ENCODE peak calls at places on chromosomes 3 and 15, in six cellular contexts. U, G, C, K, Q and R are unnamed samples. For H3K36me3, the result is how much of the 10 kb centered on the place peaks cover.

GRCh38 chr3:195596648-195597628 is 13.2 kb upstream of the APOD start:
- DNase-seq in U (no peak), G (no peak), C (no peak), K (no peak), Q (no peak), R (no peak)

GRCh38 chr3:124793054-124793740 is 62.9 kb downstream of the UMPS start:
- DNase-seq in U (no peak), G (peak), C (no peak), K (no peak), Q (no peak), R (no peak)

GRCh38 chr15:48427960-48428547 is 96.8 kb downstream of the DUT start:
- DNase-seq in U (peak), G (no peak), C (no peak), K (no peak), Q (no peak), R (no peak)

GRCh38 chr3:129890125-129890524 is 3.4 kb downstream of the TMCC1 start:
- DNase-seq in U (no peak), G (no peak), C (no peak), K (no peak), Q (no peak), R (no peak)

GRCh38 chr15:37783290-37783689 is 151.2 kb upstream of the TMCO5A start:
- DNase-seq in U (no peak), G (no peak), C (no peak), K (no peak), Q (no peak), R (no peak)

GRCh38 chr15:47332481-47332880 is 384.8 kb upstream of the SEMA6D start:
- DNase-seq in U (peak), G (no peak), C (no peak), K (no peak), Q (no peak), R (no peak)

GRCh38 chr3:128112406-128112968 is 11.1 kb downstream of the RUVBL1 start:
- DNase-seq in U (peak), G (peak), C (no peak), K (peak), Q (no peak), R (peak)

GRCh38 chr3:14440168-14440518 is 37.7 kb downstream of the SLC6A6 start:
- DNase-seq in U (no peak), G (no peak), C (no peak), K (no peak), Q (no peak), R (no peak)

GRCh38 chr15:70715840-70716510 is 47.4 kb downstream of the UACA start:
- DNase-seq in U (peak), G (peak), C (no peak), K (no peak), Q (no peak), R (no peak)

GRCh38 chr15:62517541-62517940 is 352.5 kb upstream of the C2CD4B start:
- DNase-seq in U (no peak), G (no peak), C (no peak), K (no peak), Q (no peak), R (no peak)

GRCh38 chr15:45151998-45152828 is 22.4 kb downstream of the DUOX1 start:
- DNase-seq in U (no peak), G (no peak), C (no peak), K (no peak), Q (no peak), R (no peak)

GRCh38 chr3:128503751-128504532 is 10.9 kb upstream of the GATA2 start:
- DNase-seq in U (no peak), G (no peak), C (no peak), K (peak), Q (no peak), R (peak)

GRCh38 chr15:35023794-35024193 is 35.7 kb upstream of the ZNF770 start:
- DNase-seq in U (no peak), G (no peak), C (no peak), K (no peak), Q (no peak), R (no peak)

GRCh38 chr3:45838466-45838865 is 3.5 kb downstream of the LZTFL1 start:
- DNase-seq in U (no peak), G (no peak), C (no peak), K (no peak), Q (no peak), R (no peak)

GRCh38 chr3:179558742-179559364 is 3.9 kb upstream of the ACTL6A start:
- DNase-seq in U (peak), G (peak), C (peak), K (peak), Q (peak), R (peak)

GRCh38 chr3:195068481-195069080 is 202.4 kb downstream of the XXYLT1 start:
- DNase-seq in U (no peak), G (no peak), C (no peak), K (no peak), Q (no peak), R (peak)

GRCh38 chr3:66418432-66419052 is 82.3 kb downstream of the LRIG1 start:
- DNase-seq in U (no peak), G (no peak), C (no peak), K (no peak), Q (peak), R (no peak)

GRCh38 chr3:133592843-133593242 is 19.4 kb downstream of the CDV3 start:
- DNase-seq in U (no peak), G (no peak), C (no peak), K (no peak), Q (no peak), R (no peak)

GRCh38 chr3:69869643-69870042 is 129.9 kb upstream of the SAMMSON start:
- DNase-seq in U (peak), G (no peak), C (no peak), K (no peak), Q (no peak), R (no peak)

GRCh38 chr3:195265363-195265976 is 5.5 kb downstream of the XXYLT1 start:
- DNase-seq in U (no peak), G (no peak), C (no peak), K (no peak), Q (no peak), R (no peak)

GRCh38 chr15:49946681-49947080 is 172.4 kb downstream of the ATP8B4 start:
- DNase-seq in U (no peak), G (peak), C (no peak), K (no peak), Q (no peak), R (no peak)

GRCh38 chr15:32747886-32748285 is 30.1 kb downstream of the GREM1 start:
- DNase-seq in U (no peak), G (no peak), C (no peak), K (no peak), Q (no peak), R (no peak)

DNA sequence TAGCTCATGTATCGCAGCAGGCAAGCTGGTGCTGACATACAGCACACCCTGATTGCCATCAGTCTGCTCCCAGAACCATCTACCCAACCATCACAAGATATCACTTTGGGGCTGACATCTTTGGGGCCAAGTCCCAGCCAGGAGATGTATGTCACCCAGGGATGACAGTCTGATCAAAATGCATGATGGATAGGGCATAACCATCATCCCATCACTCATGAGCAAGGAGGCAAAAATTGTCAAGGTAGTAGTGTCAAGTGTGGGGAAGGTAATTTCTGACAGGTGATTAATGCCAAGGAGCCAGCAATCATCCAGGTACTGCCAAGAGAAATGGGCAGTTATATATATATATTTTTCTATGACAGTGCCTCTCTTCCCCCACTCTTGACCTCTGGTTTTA is 277.4 kb downstream of the WDR72 start:
- DNase-seq in U (no peak), G (no peak), C (no peak), K (no peak), Q (no peak), R (no peak)
- TF ChIP-seq CTCF in U (no peak), G (no peak), C (no peak), K (no peak), Q (no peak), R (no peak)

GRCh38 chr3:10226293-10226692 is 22.0 kb upstream of the TATDN2 start:
- DNase-seq in U (no peak), G (no peak), C (no peak), K (no peak), Q (no peak), R (no peak)
- H3K4me3 ChIP-seq in U (no peak), G (no peak), C (no peak), K (no peak), Q (no peak), R (no peak)

GRCh38 chr15:28192772-28193171 is 93.7 kb upstream of the OCA2 start:
- DNase-seq in U (no peak), G (no peak), C (no peak), K (no peak), Q (no peak), R (no peak)
- H3K36me3 ChIP-seq in U (under half), G (under half), C (under half), K (under half), Q (under half), R (under half)

GRCh38 chr15:99437315-99438221 is 128.2 kb upstream of the MEF2A start:
- DNase-seq in U (no peak), G (no peak), C (no peak), K (peak), Q (no peak), R (peak)
- TF ChIP-seq CTCF in U (no peak), G (no peak), C (no peak), K (no peak), Q (no peak), R (no peak)

GRCh38 chr3:13281657-13282527 is 138.2 kb downstream of the NUP210 start:
- DNase-seq in U (no peak), G (peak), C (peak), K (no peak), Q (no peak), R (no peak)
- H3K4me3 ChIP-seq in U (no peak), G (peak), C (peak), K (no peak), Q (no peak), R (peak)